ENCODE peak calls at places on chromosomes 6 and 20, in six cellular contexts. O is endodermal cell, W is NCI-H1092 treated with DMSO at 0.1 percent for 48 hours, B is uterus, A is activated T-cell treated with anti-CD3 and anti-CD28 coated beads for 4 hours, F is HEK293T. D is an unnamed sample.

GRCh38 chr6:126388235-126388634 is 48.3 kb downstream of the CENPW start:
- DNase-seq in B (no peak), F (no peak), W (no peak), O (no peak), A (no peak), D (no peak)

GRCh38 chr6:155314773-155315515 is 660 bp upstream of the TFB1M start:
- DNase-seq in W (peak), F (peak), A (peak), O (no peak), B (peak), D (peak)

GRCh38 chr6:83019741-83020140 is 45.9 kb downstream of the UBE3D start:
- DNase-seq in F (no peak), O (no peak), A (no peak), W (no peak), B (no peak), D (no peak)

GRCh38 chr20:62158088-62158400 is 14.5 kb downstream of the SS18L1 start:
- DNase-seq in F (no peak), W (no peak), B (no peak), O (no peak), A (no peak), D (no peak)

GRCh38 chr6:28134015-28134414 is 7.7 kb upstream of the ZKSCAN8 start:
- DNase-seq in F (no peak), W (no peak), O (peak), A (no peak), B (no peak), D (no peak)

GRCh38 chr6:142167071-142167470 is 20.0 kb downstream of the VTA1 start:
- DNase-seq in W (no peak), O (no peak), F (no peak), A (no peak), B (no peak), D (no peak)

GRCh38 chr6:149887343-149887742 is 10.6 kb downstream of the RAET1E start:
- DNase-seq in B (no peak), A (no peak), F (no peak), W (no peak), O (no peak), D (no peak)

GRCh38 chr20:43752561-43753301 is 25.9 kb upstream of the GTSF1L start:
- DNase-seq in F (no peak), B (no peak), W (no peak), A (no peak), O (no peak), D (peak)

GRCh38 chr20:64009811-64010387 is 26.1 kb upstream of the C20orf204 start:
- DNase-seq in A (no peak), F (no peak), O (no peak), B (no peak), W (no peak), D (no peak)

GRCh38 chr6:23181301-23182110 is 612.1 kb downstream of the HDGFL1 start:
- DNase-seq in O (no peak), A (no peak), B (no peak), W (peak), F (no peak), D (no peak)

GRCh38 chr6:13676551-13677156 is 35.0 kb downstream of the RANBP9 start:
- DNase-seq in F (no peak), W (no peak), O (no peak), A (no peak), B (no peak), D (no peak)

GRCh38 chr6:36040958-36041357 is 13.3 kb downstream of the MAPK14 start:
- DNase-seq in O (no peak), F (no peak), A (no peak), B (no peak), W (no peak), D (no peak)

GRCh38 chr20:46998497-46999190 is 104.0 kb downstream of the EYA2 start:
- DNase-seq in W (no peak), F (no peak), O (peak), A (no peak), B (no peak), D (no peak)

GRCh38 chr20:24780648-24781047 is 168.4 kb upstream of the CST7 start:
- DNase-seq in W (no peak), A (no peak), F (no peak), O (peak), B (no peak), D (peak)

GRCh38 chr20:16387661-16388060 is 185.6 kb downstream of the KIF16B start:
- DNase-seq in A (no peak), B (no peak), F (no peak), O (no peak), W (no peak), D (no peak)

GRCh38 chr20:16580127-16580526 is 6.9 kb upstream of the KIF16B start:
- DNase-seq in O (no peak), A (no peak), F (no peak), W (peak), B (no peak), D (no peak)

GRCh38 chr6:47875593-47875992 is 93.8 kb downstream of the OPN5 start:
- DNase-seq in B (no peak), O (no peak), W (no peak), A (no peak), F (no peak), D (no peak)

GRCh38 chr6:149329529-149329928 is 12.0 kb downstream of the TAB2 start:
- DNase-seq in O (no peak), B (no peak), A (no peak), F (no peak), W (no peak), D (no peak)